ENCODE peak calls at places on chromosomes 6 and 20, in nine cellular contexts. One of them, this sample, is unnamed.

GRCh38 chr6:26554669-26555504 is 16.7 kb downstream of the HMGN4 start:
- DNase-seq in DMS53: peak
- DNase-seq in progenitor cell of endocrine pancreas: no peak
- DNase-seq in RKO: peak
- DNase-seq in astrocyte of the cerebellum: no peak
- DNase-seq in activated CD4-positive, alpha-beta T cell treated with anti-CD3 and anti-CD28 coated beads for 36 hours: peak
- DNase-seq in tibial nerve: no peak
- DNase-seq in endodermal cell: peak
- DNase-seq in CD4-positive, alpha-beta memory T cell: peak
- DNase-seq in this sample: no peak

GRCh38 chr6:15948930-15949900 is 179.7 kb upstream of the MYLIP start:
- DNase-seq in DMS53: peak
- DNase-seq in progenitor cell of endocrine pancreas: peak
- DNase-seq in RKO: no peak
- DNase-seq in astrocyte of the cerebellum: no peak
- DNase-seq in activated CD4-positive, alpha-beta T cell treated with anti-CD3 and anti-CD28 coated beads for 36 hours: no peak
- DNase-seq in tibial nerve: no peak
- DNase-seq in endodermal cell: peak
- DNase-seq in CD4-positive, alpha-beta memory T cell: no peak
- DNase-seq in this sample: no peak

GRCh38 chr6:49202923-49203322 is 260.1 kb downstream of the MMUT start:
- DNase-seq in DMS53: no peak
- DNase-seq in progenitor cell of endocrine pancreas: no peak
- DNase-seq in RKO: no peak
- DNase-seq in astrocyte of the cerebellum: no peak
- DNase-seq in activated CD4-positive, alpha-beta T cell treated with anti-CD3 and anti-CD28 coated beads for 36 hours: no peak
- DNase-seq in tibial nerve: no peak
- DNase-seq in endodermal cell: no peak
- DNase-seq in CD4-positive, alpha-beta memory T cell: no peak
- DNase-seq in this sample: no peak

GRCh38 chr6:71289039-71289801 is 609 bp downstream of the OGFRL1 start:
- DNase-seq in DMS53: peak
- DNase-seq in progenitor cell of endocrine pancreas: peak
- DNase-seq in RKO: peak
- DNase-seq in astrocyte of the cerebellum: no peak
- DNase-seq in activated CD4-positive, alpha-beta T cell treated with anti-CD3 and anti-CD28 coated beads for 36 hours: peak
- DNase-seq in tibial nerve: no peak
- DNase-seq in endodermal cell: peak
- DNase-seq in CD4-positive, alpha-beta memory T cell: peak
- DNase-seq in this sample: peak

GRCh38 chr6:7541175-7542064 is at the start of gene DSP:
- DNase-seq in DMS53: peak
- DNase-seq in progenitor cell of endocrine pancreas: peak
- DNase-seq in RKO: peak
- DNase-seq in astrocyte of the cerebellum: no peak
- DNase-seq in activated CD4-positive, alpha-beta T cell treated with anti-CD3 and anti-CD28 coated beads for 36 hours: peak
- DNase-seq in tibial nerve: no peak
- DNase-seq in endodermal cell: peak
- DNase-seq in CD4-positive, alpha-beta memory T cell: peak
- DNase-seq in this sample: peak

GRCh38 chr6:144283781-144284473 is 1.2 kb upstream of the UTRN start:
- DNase-seq in DMS53: peak
- DNase-seq in progenitor cell of endocrine pancreas: no peak
- DNase-seq in RKO: peak
- DNase-seq in astrocyte of the cerebellum: no peak
- DNase-seq in activated CD4-positive, alpha-beta T cell treated with anti-CD3 and anti-CD28 coated beads for 36 hours: no peak
- DNase-seq in tibial nerve: no peak
- DNase-seq in endodermal cell: no peak
- DNase-seq in CD4-positive, alpha-beta memory T cell: no peak
- DNase-seq in this sample: peak

GRCh38 chr6:127030841-127031240 is 87.6 kb upstream of the RSPO3 start:
- DNase-seq in DMS53: no peak
- DNase-seq in progenitor cell of endocrine pancreas: no peak
- DNase-seq in RKO: no peak
- DNase-seq in astrocyte of the cerebellum: no peak
- DNase-seq in activated CD4-positive, alpha-beta T cell treated with anti-CD3 and anti-CD28 coated beads for 36 hours: no peak
- DNase-seq in tibial nerve: no peak
- DNase-seq in endodermal cell: no peak
- DNase-seq in CD4-positive, alpha-beta memory T cell: no peak
- DNase-seq in this sample: no peak

GRCh38 chr6:168223150-168223549 is 96.4 kb downstream of the DACT2 start:
- DNase-seq in DMS53: no peak
- DNase-seq in progenitor cell of endocrine pancreas: no peak
- DNase-seq in RKO: no peak
- DNase-seq in astrocyte of the cerebellum: no peak
- DNase-seq in activated CD4-positive, alpha-beta T cell treated with anti-CD3 and anti-CD28 coated beads for 36 hours: no peak
- DNase-seq in tibial nerve: no peak
- DNase-seq in endodermal cell: no peak
- DNase-seq in CD4-positive, alpha-beta memory T cell: no peak
- DNase-seq in this sample: no peak

GRCh38 chr20:58471161-58471834 is 43.9 kb downstream of the APCDD1L start:
- DNase-seq in DMS53: no peak
- DNase-seq in progenitor cell of endocrine pancreas: no peak
- DNase-seq in RKO: no peak
- DNase-seq in astrocyte of the cerebellum: no peak
- DNase-seq in activated CD4-positive, alpha-beta T cell treated with anti-CD3 and anti-CD28 coated beads for 36 hours: no peak
- DNase-seq in tibial nerve: no peak
- DNase-seq in endodermal cell: peak
- DNase-seq in CD4-positive, alpha-beta memory T cell: no peak
- DNase-seq in this sample: no peak

GRCh38 chr20:14234666-14235295 is 102.6 kb downstream of the FLRT3 start:
- DNase-seq in DMS53: no peak
- DNase-seq in progenitor cell of endocrine pancreas: no peak
- DNase-seq in RKO: no peak
- DNase-seq in astrocyte of the cerebellum: no peak
- DNase-seq in activated CD4-positive, alpha-beta T cell treated with anti-CD3 and anti-CD28 coated beads for 36 hours: no peak
- DNase-seq in tibial nerve: no peak
- DNase-seq in endodermal cell: no peak
- DNase-seq in CD4-positive, alpha-beta memory T cell: no peak
- DNase-seq in this sample: peak

GRCh38 chr6:157314705-157315321 is 8.5 kb downstream of the TMEM242 start:
- DNase-seq in DMS53: no peak
- DNase-seq in progenitor cell of endocrine pancreas: no peak
- DNase-seq in RKO: peak
- DNase-seq in astrocyte of the cerebellum: peak
- DNase-seq in activated CD4-positive, alpha-beta T cell treated with anti-CD3 and anti-CD28 coated beads for 36 hours: peak
- DNase-seq in tibial nerve: peak
- DNase-seq in endodermal cell: no peak
- DNase-seq in CD4-positive, alpha-beta memory T cell: peak
- DNase-seq in this sample: peak

GRCh38 chr6:25332671-25333071 is 53.5 kb downstream of the CARMIL1 start:
- DNase-seq in DMS53: no peak
- DNase-seq in progenitor cell of endocrine pancreas: no peak
- DNase-seq in RKO: no peak
- DNase-seq in astrocyte of the cerebellum: no peak
- DNase-seq in activated CD4-positive, alpha-beta T cell treated with anti-CD3 and anti-CD28 coated beads for 36 hours: no peak
- DNase-seq in tibial nerve: no peak
- DNase-seq in endodermal cell: no peak
- DNase-seq in CD4-positive, alpha-beta memory T cell: no peak
- DNase-seq in this sample: no peak

GRCh38 chr6:124669713-124670480 is 292.3 kb upstream of the RNF217 start:
- DNase-seq in DMS53: peak
- DNase-seq in progenitor cell of endocrine pancreas: no peak
- DNase-seq in RKO: no peak
- DNase-seq in astrocyte of the cerebellum: no peak
- DNase-seq in activated CD4-positive, alpha-beta T cell treated with anti-CD3 and anti-CD28 coated beads for 36 hours: no peak
- DNase-seq in tibial nerve: no peak
- DNase-seq in endodermal cell: no peak
- DNase-seq in CD4-positive, alpha-beta memory T cell: no peak
- DNase-seq in this sample: no peak

GRCh38 chr6:51398064-51398740 is 579.5 kb downstream of the TFAP2B start:
- DNase-seq in DMS53: peak
- DNase-seq in progenitor cell of endocrine pancreas: no peak
- DNase-seq in RKO: peak
- DNase-seq in astrocyte of the cerebellum: no peak
- DNase-seq in activated CD4-positive, alpha-beta T cell treated with anti-CD3 and anti-CD28 coated beads for 36 hours: no peak
- DNase-seq in tibial nerve: no peak
- DNase-seq in endodermal cell: peak
- DNase-seq in CD4-positive, alpha-beta memory T cell: no peak
- DNase-seq in this sample: no peak

GRCh38 chr6:72865467-72865866 is 243.6 kb downstream of the KCNQ5 start:
- DNase-seq in DMS53: peak
- DNase-seq in progenitor cell of endocrine pancreas: no peak
- DNase-seq in RKO: no peak
- DNase-seq in astrocyte of the cerebellum: no peak
- DNase-seq in activated CD4-positive, alpha-beta T cell treated with anti-CD3 and anti-CD28 coated beads for 36 hours: no peak
- DNase-seq in tibial nerve: no peak
- DNase-seq in endodermal cell: no peak
- DNase-seq in CD4-positive, alpha-beta memory T cell: no peak
- DNase-seq in this sample: peak

GRCh38 chr20:44637042-44637441 is 14.5 kb downstream of the ADA start:
- DNase-seq in DMS53: no peak
- DNase-seq in progenitor cell of endocrine pancreas: no peak
- DNase-seq in RKO: no peak
- DNase-seq in astrocyte of the cerebellum: no peak
- DNase-seq in activated CD4-positive, alpha-beta T cell treated with anti-CD3 and anti-CD28 coated beads for 36 hours: no peak
- DNase-seq in tibial nerve: no peak
- DNase-seq in endodermal cell: no peak
- DNase-seq in CD4-positive, alpha-beta memory T cell: no peak
- DNase-seq in this sample: no peak

GRCh38 chr20:41167481-41168253 is 30.3 kb downstream of the PLCG1 start:
- DNase-seq in DMS53: no peak
- DNase-seq in progenitor cell of endocrine pancreas: no peak
- DNase-seq in RKO: no peak
- DNase-seq in astrocyte of the cerebellum: no peak
- DNase-seq in activated CD4-positive, alpha-beta T cell treated with anti-CD3 and anti-CD28 coated beads for 36 hours: no peak
- DNase-seq in tibial nerve: no peak
- DNase-seq in endodermal cell: no peak
- DNase-seq in CD4-positive, alpha-beta memory T cell: no peak
- DNase-seq in this sample: no peak

GRCh38 chr6:22409487-22409886 is 112.7 kb upstream of the PRL start:
- DNase-seq in DMS53: no peak
- DNase-seq in progenitor cell of endocrine pancreas: no peak
- DNase-seq in RKO: no peak
- DNase-seq in astrocyte of the cerebellum: no peak
- DNase-seq in activated CD4-positive, alpha-beta T cell treated with anti-CD3 and anti-CD28 coated beads for 36 hours: no peak
- DNase-seq in tibial nerve: no peak
- DNase-seq in endodermal cell: no peak
- DNase-seq in CD4-positive, alpha-beta memory T cell: no peak
- DNase-seq in this sample: no peak

GRCh38 chr20:10328897-10329255 is 105.1 kb downstream of the MKKS start:
- DNase-seq in DMS53: peak
- DNase-seq in progenitor cell of endocrine pancreas: no peak
- DNase-seq in RKO: no peak
- DNase-seq in astrocyte of the cerebellum: no peak
- DNase-seq in activated CD4-positive, alpha-beta T cell treated with anti-CD3 and anti-CD28 coated beads for 36 hours: no peak
- DNase-seq in tibial nerve: no peak
- DNase-seq in endodermal cell: no peak
- DNase-seq in CD4-positive, alpha-beta memory T cell: no peak
- DNase-seq in this sample: no peak

GRCh38 chr6:53794073-53794719 is 609 bp upstream of the LRRC1 start:
- DNase-seq in DMS53: peak
- DNase-seq in progenitor cell of endocrine pancreas: peak
- DNase-seq in RKO: peak
- DNase-seq in astrocyte of the cerebellum: peak
- DNase-seq in activated CD4-positive, alpha-beta T cell treated with anti-CD3 and anti-CD28 coated beads for 36 hours: peak
- DNase-seq in tibial nerve: peak
- DNase-seq in endodermal cell: peak
- DNase-seq in CD4-positive, alpha-beta memory T cell: peak
- DNase-seq in this sample: peak

GRCh38 chr6:138289739-138290138 is 71.4 kb upstream of the PBOV1 start:
- DNase-seq in DMS53: peak
- DNase-seq in progenitor cell of endocrine pancreas: peak
- DNase-seq in RKO: no peak
- DNase-seq in astrocyte of the cerebellum: no peak
- DNase-seq in activated CD4-positive, alpha-beta T cell treated with anti-CD3 and anti-CD28 coated beads for 36 hours: peak
- DNase-seq in tibial nerve: no peak
- DNase-seq in endodermal cell: peak
- DNase-seq in CD4-positive, alpha-beta memory T cell: no peak
- DNase-seq in this sample: no peak

GRCh38 chr6:161050134-161050765 is 58.7 kb downstream of the MAP3K4 start:
- DNase-seq in DMS53: no peak
- DNase-seq in progenitor cell of endocrine pancreas: no peak
- DNase-seq in RKO: no peak
- DNase-seq in astrocyte of the cerebellum: no peak
- DNase-seq in activated CD4-positive, alpha-beta T cell treated with anti-CD3 and anti-CD28 coated beads for 36 hours: no peak
- DNase-seq in tibial nerve: no peak
- DNase-seq in endodermal cell: no peak
- DNase-seq in CD4-positive, alpha-beta memory T cell: peak
- DNase-seq in this sample: no peak